ENCODE peak calls at places on chromosomes 6 and 20, in ten cellular contexts. One of them, this sample, is unnamed.

GRCh38 chr6:15308445-15309213 is 62.8 kb downstream of the JARID2 start:
- DNase-seq in mammary epithelial cell: no peak
- DNase-seq in cardiac muscle cell: no peak
- DNase-seq in lower lobe of right lung: no peak
- DNase-seq in stomach: no peak
- DNase-seq in A673: peak; percentile 81
- DNase-seq in pancreas: no peak
- DNase-seq in IMR-90: peak; percentile 40
- DNase-seq in neuronal stem cell: no peak
- DNase-seq in HCT116: no peak
- DNase-seq in this sample: no peak

GRCh38 chr20:11845311-11845710 is 72.4 kb upstream of the BTBD3 start:
- DNase-seq in mammary epithelial cell: no peak
- DNase-seq in cardiac muscle cell: no peak
- DNase-seq in lower lobe of right lung: no peak
- DNase-seq in stomach: no peak
- DNase-seq in A673: no peak
- DNase-seq in pancreas: no peak
- DNase-seq in IMR-90: peak; percentile 48
- DNase-seq in neuronal stem cell: no peak
- DNase-seq in HCT116: no peak
- DNase-seq in this sample: no peak

GRCh38 chr20:20489623-20490341 is 121.9 kb downstream of the INSM1 start:
- DNase-seq in mammary epithelial cell: no peak
- DNase-seq in cardiac muscle cell: peak; percentile 8
- DNase-seq in lower lobe of right lung: no peak
- DNase-seq in stomach: no peak
- DNase-seq in A673: no peak
- DNase-seq in pancreas: no peak
- DNase-seq in IMR-90: peak; percentile 68
- DNase-seq in neuronal stem cell: no peak
- DNase-seq in HCT116: no peak
- DNase-seq in this sample: no peak

GRCh38 chr6:11009353-11009752 is 34.8 kb downstream of the ELOVL2 start:
- DNase-seq in mammary epithelial cell: peak; percentile 8
- DNase-seq in cardiac muscle cell: no peak
- DNase-seq in lower lobe of right lung: no peak
- DNase-seq in stomach: no peak
- DNase-seq in A673: no peak
- DNase-seq in pancreas: no peak
- DNase-seq in IMR-90: peak; percentile 61
- DNase-seq in neuronal stem cell: no peak
- DNase-seq in HCT116: peak; percentile 34
- DNase-seq in this sample: no peak

GRCh38 chr6:117267766-117268534 is 2.6 kb downstream of the VGLL2 start:
- DNase-seq in mammary epithelial cell: no peak
- DNase-seq in cardiac muscle cell: peak; percentile 38
- DNase-seq in lower lobe of right lung: no peak
- DNase-seq in stomach: no peak
- DNase-seq in A673: no peak
- DNase-seq in pancreas: no peak
- DNase-seq in IMR-90: no peak
- DNase-seq in neuronal stem cell: no peak
- DNase-seq in HCT116: no peak
- DNase-seq in this sample: no peak

GRCh38 chr6:53837875-53838806 is 43.3 kb downstream of the LRRC1 start:
- DNase-seq in mammary epithelial cell: no peak
- DNase-seq in cardiac muscle cell: no peak
- DNase-seq in lower lobe of right lung: no peak
- DNase-seq in stomach: no peak
- DNase-seq in A673: peak; percentile 62
- DNase-seq in pancreas: no peak
- DNase-seq in IMR-90: peak; percentile 22
- DNase-seq in neuronal stem cell: peak; percentile 58
- DNase-seq in HCT116: no peak
- DNase-seq in this sample: no peak

GRCh38 chr20:36784116-36784515 is 10.6 kb upstream of the DSN1 start:
- DNase-seq in mammary epithelial cell: no peak
- DNase-seq in cardiac muscle cell: no peak
- DNase-seq in lower lobe of right lung: no peak
- DNase-seq in stomach: no peak
- DNase-seq in A673: no peak
- DNase-seq in pancreas: no peak
- DNase-seq in IMR-90: no peak
- DNase-seq in neuronal stem cell: no peak
- DNase-seq in HCT116: no peak
- DNase-seq in this sample: no peak

GRCh38 chr6:53959717-53960116 is 151.5 kb upstream of the MLIP start:
- DNase-seq in mammary epithelial cell: peak; percentile 24
- DNase-seq in cardiac muscle cell: no peak
- DNase-seq in lower lobe of right lung: no peak
- DNase-seq in stomach: no peak
- DNase-seq in A673: no peak
- DNase-seq in pancreas: no peak
- DNase-seq in IMR-90: peak; percentile 64
- DNase-seq in neuronal stem cell: no peak
- DNase-seq in HCT116: no peak
- DNase-seq in this sample: no peak

GRCh38 chr6:158799051-158799792 is 19.9 kb downstream of the EZR start:
- DNase-seq in mammary epithelial cell: no peak
- DNase-seq in cardiac muscle cell: no peak
- DNase-seq in lower lobe of right lung: no peak
- DNase-seq in stomach: peak; percentile 73
- DNase-seq in A673: peak; percentile 95
- DNase-seq in pancreas: peak; percentile 82
- DNase-seq in IMR-90: peak; percentile 46
- DNase-seq in neuronal stem cell: no peak
- DNase-seq in HCT116: no peak
- DNase-seq in this sample: no peak

DNA sequence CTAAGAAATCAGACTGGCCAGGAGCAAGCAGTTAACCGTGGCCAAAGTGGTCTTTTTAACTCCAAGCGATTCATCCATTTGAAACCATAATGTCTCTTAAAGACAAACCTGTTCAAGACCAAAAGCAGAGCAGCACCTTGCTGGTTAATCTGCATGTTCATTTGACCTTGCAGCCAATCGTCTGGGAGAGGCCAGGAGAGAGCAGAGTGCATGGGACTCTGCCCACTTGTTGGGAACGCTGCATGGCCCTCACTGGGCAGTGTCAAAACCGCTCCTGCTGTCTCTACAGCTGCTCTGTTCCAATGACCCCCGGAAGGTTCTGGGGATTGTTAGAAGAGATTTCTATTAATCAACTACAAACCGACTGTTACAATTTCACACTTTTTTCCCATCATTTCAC is 79.6 kb downstream of the OLIG3 start:
- DNase-seq in mammary epithelial cell: no peak
- DNase-seq in cardiac muscle cell: peak; percentile 39
- DNase-seq in lower lobe of right lung: no peak
- DNase-seq in stomach: no peak
- DNase-seq in A673: no peak
- DNase-seq in pancreas: no peak
- DNase-seq in IMR-90: no peak
- DNase-seq in neuronal stem cell: no peak
- DNase-seq in HCT116: no peak
- DNase-seq in this sample: no peak
- H3K27me3 ChIP-seq in mammary epithelial cell: peaks cover 7% of the 10 kb centered on the region
- H3K27me3 ChIP-seq in cardiac muscle cell: no peaks in the 10 kb centered on the region
- H3K27me3 ChIP-seq in lower lobe of right lung: no peaks in the 10 kb centered on the region
- H3K27me3 ChIP-seq in stomach: no peaks in the 10 kb centered on the region
- H3K27me3 ChIP-seq in A673: no peaks in the 10 kb centered on the region
- H3K27me3 ChIP-seq in pancreas: no peaks in the 10 kb centered on the region
- H3K27me3 ChIP-seq in IMR-90: peaks cover 17% of the 10 kb centered on the region
- H3K27me3 ChIP-seq in neuronal stem cell: no peaks in the 10 kb centered on the region
- H3K27me3 ChIP-seq in HCT116: no peaks in the 10 kb centered on the region
- H3K27me3 ChIP-seq in this sample: peaks cover 2% of the 10 kb centered on the region

GRCh38 chr20:42705550-42705949 is 484.2 kb downstream of the PTPRT start:
- DNase-seq in mammary epithelial cell: no peak
- DNase-seq in cardiac muscle cell: no peak
- DNase-seq in lower lobe of right lung: no peak
- DNase-seq in stomach: no peak
- DNase-seq in A673: no peak
- DNase-seq in pancreas: no peak
- DNase-seq in IMR-90: no peak
- DNase-seq in neuronal stem cell: no peak
- DNase-seq in HCT116: no peak
- DNase-seq in this sample: no peak

GRCh38 chr20:42706762-42707161 is 482.9 kb downstream of the PTPRT start:
- DNase-seq in mammary epithelial cell: no peak
- DNase-seq in cardiac muscle cell: no peak
- DNase-seq in lower lobe of right lung: no peak
- DNase-seq in stomach: no peak
- DNase-seq in A673: no peak
- DNase-seq in pancreas: no peak
- DNase-seq in IMR-90: no peak
- DNase-seq in neuronal stem cell: no peak
- DNase-seq in HCT116: no peak
- DNase-seq in this sample: no peak

GRCh38 chr20:42703744-42704143 is 486.0 kb downstream of the PTPRT start:
- DNase-seq in mammary epithelial cell: no peak
- DNase-seq in cardiac muscle cell: no peak
- DNase-seq in lower lobe of right lung: no peak
- DNase-seq in stomach: no peak
- DNase-seq in A673: no peak
- DNase-seq in pancreas: no peak
- DNase-seq in IMR-90: no peak
- DNase-seq in neuronal stem cell: no peak
- DNase-seq in HCT116: no peak
- DNase-seq in this sample: no peak

GRCh38 chr20:42708261-42708660 is 481.4 kb downstream of the PTPRT start:
- DNase-seq in mammary epithelial cell: no peak
- DNase-seq in cardiac muscle cell: no peak
- DNase-seq in lower lobe of right lung: no peak
- DNase-seq in stomach: no peak
- DNase-seq in A673: no peak
- DNase-seq in pancreas: no peak
- DNase-seq in IMR-90: no peak
- DNase-seq in neuronal stem cell: no peak
- DNase-seq in HCT116: no peak
- DNase-seq in this sample: no peak
- H3K4me3 ChIP-seq in mammary epithelial cell: no peak overlapping the region
- H3K4me3 ChIP-seq in cardiac muscle cell: no peak overlapping the region
- H3K4me3 ChIP-seq in lower lobe of right lung: no peak overlapping the region
- H3K4me3 ChIP-seq in stomach: no peak overlapping the region
- H3K4me3 ChIP-seq in A673: no peak overlapping the region
- H3K4me3 ChIP-seq in pancreas: no peak overlapping the region
- H3K4me3 ChIP-seq in IMR-90: no peak overlapping the region
- H3K4me3 ChIP-seq in neuronal stem cell: no peak overlapping the region
- H3K4me3 ChIP-seq in HCT116: no peak overlapping the region
- H3K4me3 ChIP-seq in this sample: no peak overlapping the region

GRCh38 chr6:152142116-152142515 is 334.6 kb downstream of the ESR1 start:
- DNase-seq in mammary epithelial cell: no peak
- DNase-seq in cardiac muscle cell: no peak
- DNase-seq in lower lobe of right lung: no peak
- DNase-seq in stomach: no peak
- DNase-seq in A673: peak; percentile 14
- DNase-seq in pancreas: no peak
- DNase-seq in IMR-90: no peak
- DNase-seq in neuronal stem cell: no peak
- DNase-seq in HCT116: no peak
- DNase-seq in this sample: no peak
- H3K27me3 ChIP-seq in mammary epithelial cell: no peaks in the 10 kb centered on the region
- H3K27me3 ChIP-seq in cardiac muscle cell: no peaks in the 10 kb centered on the region
- H3K27me3 ChIP-seq in lower lobe of right lung: no peaks in the 10 kb centered on the region
- H3K27me3 ChIP-seq in stomach: no peaks in the 10 kb centered on the region
- H3K27me3 ChIP-seq in A673: no peaks in the 10 kb centered on the region
- H3K27me3 ChIP-seq in pancreas: no peaks in the 10 kb centered on the region
- H3K27me3 ChIP-seq in IMR-90: no peaks in the 10 kb centered on the region
- H3K27me3 ChIP-seq in neuronal stem cell: no peaks in the 10 kb centered on the region
- H3K27me3 ChIP-seq in HCT116: no peaks in the 10 kb centered on the region
- H3K27me3 ChIP-seq in this sample: no peaks in the 10 kb centered on the region

GRCh38 chr6:113065606-113066005 is 718.5 kb downstream of the RFPL4B start:
- DNase-seq in mammary epithelial cell: no peak
- DNase-seq in cardiac muscle cell: peak; percentile 7
- DNase-seq in lower lobe of right lung: no peak
- DNase-seq in stomach: no peak
- DNase-seq in A673: peak; percentile 34
- DNase-seq in pancreas: no peak
- DNase-seq in IMR-90: peak; percentile 43
- DNase-seq in neuronal stem cell: peak; percentile 29
- DNase-seq in HCT116: no peak
- DNase-seq in this sample: peak; percentile 43
- H3K4me3 ChIP-seq in mammary epithelial cell: no peak overlapping the region
- H3K4me3 ChIP-seq in cardiac muscle cell: no peak overlapping the region
- H3K4me3 ChIP-seq in lower lobe of right lung: no peak overlapping the region
- H3K4me3 ChIP-seq in stomach: no peak overlapping the region
- H3K4me3 ChIP-seq in A673: no peak overlapping the region
- H3K4me3 ChIP-seq in pancreas: no peak overlapping the region
- H3K4me3 ChIP-seq in IMR-90: no peak overlapping the region
- H3K4me3 ChIP-seq in neuronal stem cell: no peak overlapping the region
- H3K4me3 ChIP-seq in HCT116: no peak overlapping the region
- H3K4me3 ChIP-seq in this sample: no peak overlapping the region

GRCh38 chr20:45470262-45470931 is 844 bp downstream of the WFDC2 start:
- DNase-seq in mammary epithelial cell: no peak
- DNase-seq in cardiac muscle cell: peak; percentile 64
- DNase-seq in lower lobe of right lung: peak; percentile 83
- DNase-seq in stomach: peak; percentile 67
- DNase-seq in A673: no peak
- DNase-seq in pancreas: peak; percentile 85
- DNase-seq in IMR-90: no peak
- DNase-seq in neuronal stem cell: peak; percentile 42
- DNase-seq in HCT116: no peak
- DNase-seq in this sample: no peak
- H3K27me3 ChIP-seq in mammary epithelial cell: peaks cover 2% of the 10 kb centered on the region
- H3K27me3 ChIP-seq in cardiac muscle cell: peaks cover 28% of the 10 kb centered on the region
- H3K27me3 ChIP-seq in lower lobe of right lung: peaks cover 36% of the 10 kb centered on the region
- H3K27me3 ChIP-seq in stomach: no peaks in the 10 kb centered on the region
- H3K27me3 ChIP-seq in A673: peaks cover 44% of the 10 kb centered on the region
- H3K27me3 ChIP-seq in pancreas: no peaks in the 10 kb centered on the region
- H3K27me3 ChIP-seq in IMR-90: peaks cover 43% of the 10 kb centered on the region
- H3K27me3 ChIP-seq in neuronal stem cell: peaks cover 11% of the 10 kb centered on the region
- H3K27me3 ChIP-seq in HCT116: peaks cover 19% of the 10 kb centered on the region
- H3K27me3 ChIP-seq in this sample: peaks cover 29% of the 10 kb centered on the region

This sample was measured in BJ.